ENCODE peak calls at places on chromosomes 5 and 9, in four cellular contexts. One of them, this sample, is unnamed.

GRCh38 chr9:132582786-132583583 is 579 bp downstream of the BARHL1 start:
- DNase-seq in A549: no peak
- DNase-seq in H1: no peak
- DNase-seq in GM12878: no peak
- DNase-seq in this sample: no peak

GRCh38 chr5:170357853-170358497 is 31.2 kb downstream of the KCNMB1 start:
- DNase-seq in A549: no peak
- DNase-seq in H1: no peak
- DNase-seq in GM12878: no peak
- DNase-seq in this sample: peak

GRCh38 chr5:79229357-79230174 is 6.4 kb upstream of the JMY start:
- DNase-seq in GM12878: peak
- DNase-seq in H1: no peak
- DNase-seq in A549: no peak
- DNase-seq in this sample: no peak

GRCh38 chr9:137458194-137459146 is 664 bp downstream of the NSMF start:
- DNase-seq in GM12878: no peak
- DNase-seq in A549: no peak
- DNase-seq in H1: no peak
- DNase-seq in this sample: no peak

GRCh38 chr9:10260501-10260900 is 352.3 kb downstream of the PTPRD start:
- DNase-seq in H1: no peak
- DNase-seq in GM12878: no peak
- DNase-seq in A549: no peak
- DNase-seq in this sample: no peak

GRCh38 chr9:8457814-8458213 is 658.2 kb upstream of the DMAC1 start:
- DNase-seq in H1: no peak
- DNase-seq in GM12878: no peak
- DNase-seq in A549: no peak
- DNase-seq in this sample: no peak

GRCh38 chr9:113665756-113666155 is 202.2 kb downstream of the RGS3 start:
- DNase-seq in H1: no peak
- DNase-seq in A549: no peak
- DNase-seq in GM12878: no peak
- DNase-seq in this sample: no peak

GRCh38 chr5:40654377-40655006 is 25.2 kb upstream of the PTGER4 start:
- DNase-seq in GM12878: no peak
- DNase-seq in A549: no peak
- DNase-seq in H1: no peak
- DNase-seq in this sample: no peak

GRCh38 chr9:89955626-89956025 is 350.8 kb downstream of the GADD45G start:
- DNase-seq in A549: no peak
- DNase-seq in GM12878: no peak
- DNase-seq in H1: no peak
- DNase-seq in this sample: no peak

GRCh38 chr5:82735160-82735789 is 341.9 kb downstream of the TMEM167A start:
- DNase-seq in GM12878: no peak
- DNase-seq in H1: no peak
- DNase-seq in A549: no peak
- DNase-seq in this sample: peak

GRCh38 chr9:2012347-2012746 is 2.8 kb upstream of the SMARCA2 start:
- DNase-seq in A549: no peak
- DNase-seq in GM12878: peak
- DNase-seq in H1: no peak
- DNase-seq in this sample: no peak

GRCh38 chr5:133962131-133962530 is 6.3 kb downstream of the C5orf15 start:
- DNase-seq in A549: no peak
- DNase-seq in H1: no peak
- DNase-seq in GM12878: no peak
- DNase-seq in this sample: no peak

GRCh38 chr9:133862585-133863041 is 124.5 kb upstream of the SARDH start:
- DNase-seq in A549: no peak
- DNase-seq in H1: no peak
- DNase-seq in GM12878: no peak
- DNase-seq in this sample: no peak

GRCh38 chr5:81852277-81853004 is 101.5 kb upstream of the SSBP2 start:
- DNase-seq in GM12878: no peak
- DNase-seq in H1: no peak
- DNase-seq in A549: no peak
- DNase-seq in this sample: peak

GRCh38 chr9:36748322-36748899 is 175.7 kb downstream of the MELK start:
- DNase-seq in A549: peak
- DNase-seq in H1: no peak
- DNase-seq in GM12878: no peak
- DNase-seq in this sample: peak

GRCh38 chr5:134458234-134458633 is 46.6 kb upstream of the CDKN2AIPNL start:
- DNase-seq in A549: no peak
- DNase-seq in GM12878: no peak
- DNase-seq in H1: no peak
- DNase-seq in this sample: no peak

GRCh38 chr5:60494144-60494543 is 205.8 kb downstream of the DEPDC1B start:
- DNase-seq in H1: no peak
- DNase-seq in A549: no peak
- DNase-seq in GM12878: no peak
- DNase-seq in this sample: no peak

GRCh38 chr5:171622010-171622409 is 163.6 kb upstream of the SMIM23 start:
- DNase-seq in GM12878: no peak
- DNase-seq in H1: no peak
- DNase-seq in A549: no peak
- DNase-seq in this sample: no peak

GRCh38 chr9:23695572-23695971 is 130.5 kb downstream of the ELAVL2 start:
- DNase-seq in A549: no peak
- DNase-seq in GM12878: no peak
- DNase-seq in H1: no peak
- DNase-seq in this sample: no peak

GRCh38 chr5:123088031-123088805 is 823 bp upstream of the PRDM6 start:
- DNase-seq in A549: no peak
- DNase-seq in GM12878: no peak
- DNase-seq in H1: no peak
- DNase-seq in this sample: no peak

GRCh38 chr9:35845824-35846771 is 17.1 kb downstream of the TMEM8B start:
- DNase-seq in GM12878: no peak
- DNase-seq in A549: no peak
- DNase-seq in H1: no peak
- DNase-seq in this sample: peak

GRCh38 chr5:157994906-157995519 is 136.1 kb upstream of the CLINT1 start:
- DNase-seq in GM12878: peak
- DNase-seq in A549: peak
- DNase-seq in H1: peak
- DNase-seq in this sample: peak

GRCh38 chr5:144032375-144032774 is 138.1 kb downstream of the YIPF5 start:
- DNase-seq in GM12878: no peak
- DNase-seq in H1: no peak
- DNase-seq in A549: no peak
- DNase-seq in this sample: no peak

GRCh38 chr5:37575541-37576489 is 196.7 kb downstream of the WDR70 start:
- DNase-seq in H1: no peak
- DNase-seq in A549: no peak
- DNase-seq in GM12878: no peak
- DNase-seq in this sample: peak

GRCh38 chr9:137096785-137097546 is 10.2 kb downstream of the MAN1B1 start:
- DNase-seq in A549: no peak
- DNase-seq in H1: no peak
- DNase-seq in GM12878: no peak
- DNase-seq in this sample: no peak

GRCh38 chr5:173592050-173592669 is 24.3 kb downstream of the BOD1 start:
- DNase-seq in H1: no peak
- DNase-seq in A549: peak
- DNase-seq in GM12878: no peak
- DNase-seq in this sample: peak

GRCh38 chr9:125995006-125995405 is 247.8 kb downstream of the PBX3 start:
- DNase-seq in A549: no peak
- DNase-seq in H1: no peak
- DNase-seq in GM12878: no peak
- DNase-seq in this sample: no peak

GRCh38 chr5:30650311-30650710 is 543.2 kb upstream of the CDH6 start:
- DNase-seq in GM12878: no peak
- DNase-seq in A549: no peak
- DNase-seq in H1: no peak
- DNase-seq in this sample: no peak

GRCh38 chr9:16484744-16485143 is 385.7 kb downstream of the BNC2 start:
- DNase-seq in A549: no peak
- DNase-seq in H1: no peak
- DNase-seq in GM12878: no peak
- DNase-seq in this sample: no peak

GRCh38 chr9:72816666-72817065 is 136.2 kb downstream of the ALDH1A1 start:
- DNase-seq in H1: no peak
- DNase-seq in GM12878: no peak
- DNase-seq in A549: no peak
- DNase-seq in this sample: no peak

GRCh38 chr5:131277875-131278795 is 14.3 kb downstream of the CDC42SE2 start:
- DNase-seq in A549: no peak
- DNase-seq in GM12878: no peak
- DNase-seq in H1: no peak
- DNase-seq in this sample: no peak

DNA sequence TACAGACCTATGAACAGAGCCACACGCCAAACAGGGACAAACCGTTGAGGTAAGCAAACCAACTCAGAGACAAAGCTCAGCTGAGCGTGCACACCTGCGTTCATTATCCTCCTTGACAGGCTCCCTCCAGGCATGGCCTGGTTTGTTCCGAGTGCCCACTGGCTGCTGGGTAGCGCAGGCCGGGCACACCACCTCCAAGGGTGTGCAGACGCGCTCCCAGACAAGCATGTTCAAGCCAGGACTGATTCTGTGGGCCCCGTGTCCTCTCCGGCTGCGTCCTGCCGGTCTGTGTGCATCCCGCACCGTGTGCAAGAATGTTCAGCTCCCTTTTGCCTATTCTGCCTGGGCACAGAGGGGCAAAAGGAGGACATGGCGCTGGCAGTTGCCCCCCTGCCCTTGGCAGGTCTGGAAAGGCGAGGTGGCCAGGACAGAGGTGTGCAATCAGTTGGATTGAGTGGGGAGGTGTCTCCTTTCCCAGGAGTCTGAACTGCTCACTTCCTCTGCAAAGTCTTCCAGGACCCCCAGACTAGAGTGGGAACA is 504 bp upstream of the SMIM32 start:
- DNase-seq in GM12878: no peak
- DNase-seq in H1: no peak
- DNase-seq in A549: no peak
- DNase-seq in this sample: no peak
- H3K4me2 ChIP-seq in GM12878: no peak
- H3K4me2 ChIP-seq in H1: peak
- H3K4me2 ChIP-seq in A549: no peak
- H3K4me2 ChIP-seq in this sample: no peak

GRCh38 chr9:407255-407654 is 192.6 kb downstream of the DOCK8 start:
- DNase-seq in GM12878: no peak
- DNase-seq in H1: no peak
- DNase-seq in A549: no peak
- DNase-seq in this sample: no peak
- TF ChIP-seq HDAC2 in GM12878: no peak
- TF ChIP-seq HDAC2 in H1: no peak
- TF ChIP-seq HDAC2 in A549: no peak
- TF ChIP-seq HDAC2 in this sample: no peak

GRCh38 chr9:98957826-98958225 is 14.1 kb downstream of the COL15A1 start:
- DNase-seq in A549: no peak
- DNase-seq in GM12878: no peak
- DNase-seq in H1: no peak
- DNase-seq in this sample: no peak

GRCh38 chr9:98961513-98962180 is 17.9 kb downstream of the COL15A1 start:
- DNase-seq in H1: no peak
- DNase-seq in A549: no peak
- DNase-seq in GM12878: no peak
- DNase-seq in this sample: no peak

GRCh38 chr9:98960409-98960808 is 16.7 kb downstream of the COL15A1 start:
- DNase-seq in A549: no peak
- DNase-seq in GM12878: no peak
- DNase-seq in H1: no peak
- DNase-seq in this sample: no peak

GRCh38 chr9:98955259-98955658 is 11.6 kb downstream of the COL15A1 start:
- DNase-seq in GM12878: no peak
- DNase-seq in H1: no peak
- DNase-seq in A549: no peak
- DNase-seq in this sample: no peak

DNA sequence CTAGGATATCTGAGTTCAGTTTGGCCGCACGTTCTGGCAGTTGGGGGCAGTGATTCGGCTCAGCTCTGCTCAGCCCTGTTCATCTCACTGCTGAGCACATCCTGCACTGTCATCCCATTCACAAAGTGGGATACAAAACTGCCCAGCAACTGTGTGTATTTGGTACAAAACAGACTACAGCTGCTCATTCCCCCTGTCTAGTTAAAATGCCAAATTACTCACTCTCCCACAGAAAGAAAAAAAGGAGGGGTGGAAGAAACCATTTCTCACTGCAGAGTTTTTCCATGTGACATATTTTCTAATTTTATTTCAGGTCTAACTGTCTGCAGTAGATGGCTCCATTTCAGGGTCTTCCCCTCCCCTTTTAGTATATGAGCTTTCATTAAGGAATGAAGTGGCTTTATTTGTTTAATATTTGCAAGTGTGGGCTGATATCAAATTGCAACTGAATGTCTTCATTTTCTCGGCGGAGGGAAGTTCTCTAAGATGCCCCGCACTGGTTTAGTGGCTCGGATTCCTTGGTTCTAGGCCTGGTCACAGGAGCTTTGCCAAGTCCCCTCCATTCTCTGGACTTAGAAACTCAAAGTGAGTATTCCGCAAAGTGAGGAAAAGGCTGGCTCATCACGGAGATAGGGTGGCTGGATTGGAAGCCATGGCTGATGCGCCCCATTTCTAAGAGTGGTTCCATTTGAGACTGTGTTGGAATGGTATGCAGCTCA is 14.7 kb downstream of the COL15A1 start:
- DNase-seq in H1: no peak
- DNase-seq in A549: no peak
- DNase-seq in GM12878: no peak
- DNase-seq in this sample: no peak
- H3K4me2 ChIP-seq in H1: no peak
- H3K4me2 ChIP-seq in A549: no peak
- H3K4me2 ChIP-seq in GM12878: no peak
- H3K4me2 ChIP-seq in this sample: no peak

GRCh38 chr9:18122156-18122555 is 351.8 kb upstream of the ADAMTSL1 start:
- DNase-seq in H1: no peak
- DNase-seq in A549: no peak
- DNase-seq in GM12878: no peak
- DNase-seq in this sample: no peak

GRCh38 chr9:18129809-18130334 is 344.1 kb upstream of the ADAMTSL1 start:
- DNase-seq in H1: no peak
- DNase-seq in GM12878: no peak
- DNase-seq in A549: no peak
- DNase-seq in this sample: no peak

GRCh38 chr9:18124760-18125159 is 349.2 kb upstream of the ADAMTSL1 start:
- DNase-seq in GM12878: no peak
- DNase-seq in H1: no peak
- DNase-seq in A549: no peak
- DNase-seq in this sample: no peak

DNA sequence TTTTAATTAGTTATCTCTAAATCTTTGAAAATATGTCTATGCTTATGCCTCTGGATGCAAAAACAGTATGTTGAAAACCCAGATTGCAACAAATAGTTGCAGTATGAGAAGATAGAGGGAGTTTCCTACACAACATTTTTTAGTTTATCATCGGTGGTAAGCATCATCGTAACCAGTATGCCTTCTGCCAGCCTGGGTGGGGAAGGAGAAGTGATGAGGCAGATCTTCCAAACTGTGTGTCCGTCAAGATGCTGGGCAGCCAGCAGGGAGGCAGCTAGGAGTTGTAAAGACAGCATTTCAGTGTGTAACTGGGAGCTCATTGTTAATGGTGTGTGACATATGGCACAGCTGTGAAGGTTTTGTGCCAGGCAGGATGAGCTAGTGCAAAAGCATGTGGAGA is 347.2 kb upstream of the ADAMTSL1 start:
- DNase-seq in A549: no peak
- DNase-seq in H1: no peak
- DNase-seq in GM12878: no peak
- DNase-seq in this sample: no peak
- TF ChIP-seq HDAC2 in A549: no peak
- TF ChIP-seq HDAC2 in H1: no peak
- TF ChIP-seq HDAC2 in GM12878: no peak
- TF ChIP-seq HDAC2 in this sample: no peak